ENCODE peak calls at places on chromosomes 4 and X, in eight cellular contexts. Y is body of pancreas; G is upper lobe of right lung; J is heart right ventricle; W is A549; R is GM12878; U is CD8-positive, alpha-beta T cell; D is left ventricle myocardium inferior. L is an unnamed sample. For H3K4me1, the result is how much of the 10 kb centered on the place peaks cover.

GRCh38 chr4:144646523-144647094 is 653 bp downstream of the HHIP start:
- DNase-seq in G (no peak), Y (no peak), U (no peak), R (no peak), J (no peak), W (peak), D (no peak), L (no peak)

GRCh38 chr4:7736436-7737267 is 203.0 kb downstream of the AFAP1 start:
- DNase-seq in R (no peak), J (no peak), W (no peak), D (peak), U (no peak), Y (no peak), G (no peak), L (no peak)

GRCh38 chr4:81346719-81347118 is 125.0 kb downstream of the RASGEF1B start:
- DNase-seq in W (no peak), U (no peak), R (no peak), G (no peak), Y (no peak), J (no peak), D (no peak), L (no peak)

GRCh38 chr4:183289688-183290087 is 30.4 kb downstream of the CLDN22 start:
- DNase-seq in R (no peak), G (no peak), Y (no peak), W (peak), U (no peak), D (no peak), J (no peak), L (no peak)

GRCh38 chrX:150478496-150479492 is 89.6 kb upstream of the MTM1 start:
- DNase-seq in Y (no peak), U (no peak), R (no peak), G (no peak), W (no peak), J (no peak), D (no peak), L (no peak)

GRCh38 chr4:108360857-108361820 is 192.4 kb upstream of the LEF1 start:
- DNase-seq in J (peak), R (no peak), Y (peak), W (no peak), G (no peak), D (no peak), U (no peak), L (no peak)

GRCh38 chrX:100768679-100769338 is 36.9 kb upstream of the SYTL4 start:
- DNase-seq in Y (peak), G (peak), D (peak), R (peak), J (peak), U (peak), W (peak), L (peak)

GRCh38 chr4:139791681-139792080 is 126.1 kb downstream of the MGST2 start:
- DNase-seq in R (no peak), W (no peak), Y (no peak), D (no peak), J (no peak), U (no peak), G (no peak), L (no peak)

GRCh38 chrX:24760601-24761000 is 66.9 kb downstream of the POLA1 start:
- DNase-seq in W (no peak), G (no peak), Y (no peak), J (no peak), R (no peak), U (no peak), D (no peak), L (no peak)

GRCh38 chr4:107066622-107067021 is 30.5 kb upstream of the DKK2 start:
- DNase-seq in U (no peak), Y (no peak), G (no peak), W (no peak), J (no peak), D (no peak), R (no peak), L (no peak)

GRCh38 chr4:176309046-176309445 is 10.7 kb upstream of the SPCS3 start:
- DNase-seq in R (no peak), J (no peak), D (no peak), U (no peak), G (no peak), W (no peak), Y (no peak), L (no peak)

GRCh38 chr4:144787365-144788263 is 141.7 kb downstream of the HHIP start:
- DNase-seq in W (peak), R (no peak), D (no peak), U (no peak), J (no peak), Y (no peak), G (no peak), L (no peak)

GRCh38 chr4:110480031-110480549 is 4.1 kb downstream of the ENPEP start:
- DNase-seq in G (no peak), D (no peak), J (peak), Y (peak), W (no peak), U (no peak), R (no peak), L (no peak)

GRCh38 chr4:54852061-54852460 is 194.3 kb downstream of the KIT start:
- DNase-seq in W (no peak), G (no peak), D (no peak), Y (no peak), J (no peak), R (no peak), U (no peak), L (no peak)

GRCh38 chr4:175252642-175253041 is 334.5 kb downstream of the ADAM29 start:
- DNase-seq in J (no peak), R (no peak), U (no peak), G (no peak), D (no peak), Y (no peak), W (no peak), L (no peak)

DNA sequence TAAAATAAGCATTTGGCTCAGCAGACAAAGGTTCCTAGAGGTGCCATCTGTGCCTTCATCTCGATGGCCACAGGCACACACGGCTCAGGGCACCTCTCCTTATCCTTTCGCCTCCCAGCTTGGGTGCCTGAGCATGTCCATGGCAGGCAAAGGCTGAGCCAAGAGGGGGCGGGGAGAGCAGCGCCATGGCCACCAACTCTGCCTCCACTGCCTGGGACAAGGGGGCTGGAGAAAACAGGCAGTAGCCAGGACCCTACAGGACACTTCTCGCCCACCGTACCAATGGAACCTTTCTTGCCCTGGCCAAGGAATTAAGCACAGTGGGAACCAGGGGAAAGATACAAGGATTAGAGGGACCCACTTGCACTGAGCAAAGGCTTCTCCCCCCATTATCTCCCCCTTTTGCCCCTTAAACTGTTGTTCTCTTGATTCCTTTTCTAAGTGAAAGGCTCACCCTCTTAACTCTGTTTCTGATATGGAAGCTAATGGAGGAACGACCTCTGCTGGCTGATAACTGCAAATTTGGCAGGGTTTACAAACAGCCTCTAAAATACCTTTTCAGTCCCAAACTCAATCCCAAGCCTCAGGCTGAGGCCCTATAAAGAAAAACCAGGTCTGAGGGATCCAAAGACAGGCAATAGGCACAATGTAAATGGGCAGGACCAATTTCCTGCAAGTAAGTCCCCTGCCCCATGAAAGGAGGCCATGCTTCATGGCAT is 335.2 kb downstream of the ADAM29 start:
- DNase-seq in U (no peak), D (no peak), G (no peak), J (no peak), R (no peak), W (no peak), Y (no peak), L (no peak)
- TF ChIP-seq CTCF in U (no peak), D (peak), G (peak), J (peak), R (peak), W (no peak), Y (no peak), L (no peak)

DNA sequence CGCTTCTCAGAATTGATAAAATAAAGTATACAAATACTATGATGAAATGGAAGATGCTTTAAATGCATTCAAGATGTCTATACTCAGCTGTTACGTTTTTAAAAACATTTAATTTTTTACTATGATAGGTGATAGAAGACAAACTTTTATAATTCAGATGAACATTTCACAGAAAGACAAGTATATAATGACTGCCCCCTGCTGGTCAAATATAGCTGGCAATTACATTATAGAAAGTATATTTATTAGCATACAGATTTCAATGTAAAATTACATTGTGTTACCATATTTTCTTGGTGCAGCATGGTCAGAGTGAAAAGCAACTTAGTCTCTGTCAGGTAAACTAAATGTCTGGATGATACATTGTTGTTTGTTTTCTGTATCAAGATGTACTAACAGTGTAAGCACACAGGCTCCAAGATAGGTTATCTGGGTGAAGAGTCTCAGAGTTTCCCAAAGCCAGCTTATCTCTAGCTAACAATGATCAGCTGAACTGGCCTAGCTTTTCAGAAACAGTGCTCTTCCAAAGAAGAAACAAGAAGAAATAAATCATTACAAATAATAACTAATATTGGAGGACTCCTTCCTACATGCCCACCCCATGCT is 54.1 kb downstream of the SRPX start:
- DNase-seq in U (no peak), D (no peak), W (peak), G (no peak), J (no peak), R (no peak), Y (peak), L (no peak)
- H3K4me1 ChIP-seq in U (under half), D (under half), W (under half), G (under half), J (under half), R (under half), Y (under half), L (under half)

GRCh38 chr4:135281230-135281629 is 1079.6 kb upstream of the PABPC4L start:
- DNase-seq in J (no peak), D (no peak), W (no peak), R (no peak), U (no peak), G (no peak), Y (no peak), L (no peak)
- TF ChIP-seq CTCF in J (no peak), D (no peak), W (no peak), R (no peak), U (no peak), G (no peak), Y (no peak), L (no peak)

GRCh38 chr4:92516450-92516849 is 212.7 kb downstream of the GRID2 start:
- DNase-seq in Y (no peak), D (no peak), G (no peak), W (no peak), J (no peak), R (no peak), U (no peak), L (no peak)

GRCh38 chr4:92520563-92520962 is 216.8 kb downstream of the GRID2 start:
- DNase-seq in D (no peak), W (no peak), G (no peak), R (no peak), U (no peak), Y (no peak), J (no peak), L (no peak)

GRCh38 chr4:92519727-92520126 is 216.0 kb downstream of the GRID2 start:
- DNase-seq in W (no peak), J (no peak), U (no peak), Y (no peak), D (no peak), R (no peak), G (no peak), L (no peak)

DNA sequence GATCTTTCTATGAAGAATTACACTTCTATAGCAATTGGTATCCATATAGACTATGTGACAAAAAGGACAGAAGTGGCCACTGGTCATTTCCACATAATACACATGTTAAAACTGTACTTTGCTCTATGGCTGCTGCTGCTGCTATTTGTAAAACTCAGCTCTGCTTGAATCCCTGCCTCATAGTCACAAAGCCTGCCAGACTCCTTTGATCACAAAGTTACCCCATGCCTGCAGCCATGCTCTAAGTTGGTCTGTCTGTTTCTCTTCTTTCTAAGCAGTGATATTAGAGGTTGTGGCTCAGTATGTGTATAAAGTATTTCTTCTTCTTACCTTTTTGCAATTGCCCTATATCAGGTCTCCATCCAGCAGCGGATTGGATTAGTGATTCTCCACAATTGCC is 210.9 kb downstream of the GRID2 start:
- DNase-seq in R (no peak), G (no peak), J (no peak), U (no peak), W (no peak), D (no peak), Y (no peak), L (no peak)
- H3K4me1 ChIP-seq in R (under half), G (under half), J (under half), U (under half), W (under half), D (under half), Y (under half), L (under half)

DNA sequence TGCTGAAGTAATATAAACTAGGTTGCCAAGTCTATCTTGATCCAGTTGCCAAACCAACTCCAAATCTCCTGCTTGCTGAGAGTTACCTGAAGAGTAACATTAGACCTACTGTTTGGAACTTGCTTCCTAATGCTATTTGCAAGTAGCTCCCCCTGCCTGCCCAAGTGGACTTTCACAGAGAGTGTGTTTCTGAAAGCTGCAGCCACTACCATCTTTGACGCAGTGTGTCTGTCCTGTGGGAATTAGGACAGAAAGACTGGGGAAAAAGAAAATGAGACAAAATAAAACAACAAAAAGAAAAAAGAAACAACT is 195.0 kb upstream of the HS3ST1 start:
- DNase-seq in Y (peak), R (no peak), W (peak), G (no peak), D (peak), J (peak), U (no peak), L (no peak)
- TF ChIP-seq CTCF in Y (peak), R (peak), W (peak), G (peak), D (peak), J (peak), U (no peak), L (peak)

DNA sequence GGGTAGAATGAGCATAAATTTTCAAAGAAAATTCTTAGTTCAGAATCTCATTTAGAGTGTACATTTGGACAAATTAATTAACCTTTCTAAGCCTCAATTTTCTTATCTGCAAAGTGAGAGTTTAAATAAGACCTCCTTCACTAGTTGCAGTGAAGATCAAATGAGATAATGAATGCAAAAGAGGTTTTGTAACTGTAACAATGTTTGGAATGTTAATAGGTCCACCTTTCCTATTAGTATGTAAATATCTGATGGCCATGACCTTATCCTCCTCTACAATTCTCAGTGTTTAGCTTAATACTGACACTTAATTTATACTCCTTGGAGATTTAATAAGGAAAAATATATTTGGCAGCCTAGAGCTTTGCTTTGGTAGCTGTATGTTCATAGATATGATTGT is 138.8 kb downstream of the GABRG1 start:
- DNase-seq in R (no peak), W (no peak), G (no peak), D (no peak), Y (no peak), J (no peak), U (no peak), L (no peak)
- H3K4me1 ChIP-seq in R (under half), W (under half), G (under half), D (under half), Y (under half), J (under half), U (under half), L (under half)

GRCh38 chrX:153968754-153969124 is 2.9 kb downstream of the HCFC1 start:
- DNase-seq in J (no peak), Y (no peak), R (no peak), D (no peak), W (no peak), U (peak), G (no peak), L (no peak)

GRCh38 chrX:153969904-153970397 is 1.7 kb downstream of the HCFC1 start:
- DNase-seq in Y (no peak), R (no peak), G (no peak), W (no peak), J (no peak), D (no peak), U (peak), L (no peak)

GRCh38 chrX:153970398-153971123 is 1.1 kb downstream of the HCFC1 start:
- DNase-seq in D (no peak), U (no peak), W (no peak), J (peak), G (no peak), Y (peak), R (no peak), L (no peak)

GRCh38 chrX:153968255-153968654 is 3.4 kb downstream of the HCFC1 start:
- DNase-seq in W (no peak), R (no peak), Y (no peak), U (no peak), J (no peak), D (no peak), G (no peak), L (no peak)

DNA sequence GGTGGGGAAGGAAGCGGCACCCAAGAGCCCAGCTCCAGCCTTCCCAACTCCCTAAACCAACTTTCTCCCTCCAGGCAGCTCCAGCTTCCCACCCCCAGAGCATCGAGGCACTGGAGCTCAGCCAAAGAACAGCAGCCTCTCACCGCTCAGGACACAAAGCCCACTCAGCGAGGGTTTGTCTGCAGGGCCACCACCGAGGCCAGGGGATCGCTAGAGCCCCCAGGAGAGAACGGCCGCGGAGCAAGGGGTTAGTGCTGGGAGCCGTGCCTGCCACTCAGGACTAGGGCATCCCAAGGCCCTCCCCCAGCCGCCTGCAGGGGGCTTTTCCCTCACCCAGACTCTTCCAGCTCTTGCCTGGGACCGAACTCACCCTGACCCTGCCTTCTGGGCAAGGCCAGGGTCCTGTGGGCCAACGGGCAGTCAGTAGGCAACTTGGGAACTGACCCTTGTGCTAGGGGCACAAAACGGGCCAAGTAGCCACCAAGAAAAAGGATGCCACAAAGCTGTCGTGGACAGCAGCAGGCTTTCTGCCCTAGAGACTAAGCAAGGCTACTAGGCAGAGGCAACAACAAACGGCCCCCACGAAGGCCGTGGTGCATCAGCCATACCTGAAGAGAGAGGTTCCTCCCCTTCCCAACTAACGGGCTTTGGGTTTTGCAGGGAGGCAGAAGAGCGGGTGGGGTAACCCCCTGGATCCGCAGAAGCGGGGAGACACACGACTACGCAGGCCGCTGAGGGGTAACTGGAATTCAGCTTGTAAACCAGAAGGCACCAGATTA is 2.3 kb downstream of the HCFC1 start:
- DNase-seq in Y (no peak), R (no peak), U (no peak), G (no peak), W (no peak), J (no peak), D (no peak), L (no peak)
- TF ChIP-seq CTCF in Y (no peak), R (no peak), U (no peak), G (no peak), W (no peak), J (no peak), D (no peak), L (no peak)

DNA sequence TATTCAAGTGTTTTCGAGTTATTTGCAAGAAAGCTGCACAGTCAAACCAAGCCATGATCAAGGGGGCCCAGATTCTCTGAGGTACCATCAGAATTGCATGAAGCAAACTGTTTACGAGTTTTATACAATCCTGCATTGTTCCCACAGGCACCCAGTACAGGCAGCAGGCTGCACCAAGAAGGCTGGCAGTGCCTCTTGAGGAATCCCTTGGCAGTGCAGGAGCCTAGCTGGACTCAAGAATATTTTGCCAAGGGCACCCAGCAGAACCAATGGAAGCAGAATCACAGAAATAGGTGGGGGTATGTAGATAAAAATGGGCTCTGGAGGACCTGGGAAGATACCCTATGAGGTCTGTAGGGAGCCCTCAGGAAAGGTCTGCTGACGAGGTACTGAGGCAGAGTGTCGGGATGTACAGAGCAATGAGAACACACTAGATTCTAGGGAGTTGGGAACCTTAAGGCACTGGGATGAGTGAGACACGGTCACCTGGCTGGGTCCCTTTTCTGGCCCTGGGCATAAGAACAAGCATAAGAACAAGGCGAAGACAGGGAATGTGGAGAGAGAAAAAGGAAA is 2.5 kb upstream of the PLP1 start:
- DNase-seq in G (no peak), J (no peak), W (peak), D (no peak), Y (peak), R (no peak), U (no peak), L (no peak)
- H3K4me1 ChIP-seq in G (under half), J (under half), W (under half), D (under half), Y (under half), R (under half), U (under half), L (under half)